ENCODE peak calls at places on chromosomes 2 and 18, in seven cellular contexts. Y is stimulated activated CD8-positive, alpha-beta memory T cell treated with anti-CD3 and anti-CD28 coated beads, Interleukin-4, amount 100 ng/mL, for 4 hours; J is NCI-H226; I is A172; V is activated CD8-positive, alpha-beta memory T cell treated with anti-CD3 and anti-CD28 coated beads, Interleukin-2, amount 50 U/mL, for 4 hours; P is cardiac fibroblast; G is neural crest cell. Z is an unnamed sample.
A peak's percentile ranks its signal among the peaks of the same experiment; 100 is the strongest.

GRCh38 chr18:29254123-29254522 is 1077.2 kb upstream of the CDH2 start:
- DNase-seq in V (no peak), Y (no peak), G (no peak), J (no peak), I (no peak), P (no peak), Z (no peak)

GRCh38 chr2:169397697-169398096 is 35.4 kb upstream of the LRP2 start:
- DNase-seq in Y (no peak), I (no peak), V (no peak), J (no peak), P (peak; percentile 8), G (no peak), Z (no peak)

GRCh38 chr2:161373939-161374338 is 42.2 kb upstream of the TBR1 start:
- DNase-seq in J (peak; percentile 67), I (no peak), P (peak; percentile 39), V (no peak), Y (no peak), G (no peak), Z (peak; percentile 34)

GRCh38 chr2:110783474-110783873 is 51.1 kb downstream of the ACOXL start:
- DNase-seq in P (no peak), G (no peak), J (no peak), Y (no peak), V (no peak), I (no peak), Z (no peak)

GRCh38 chr18:27713727-27714080 is 463.2 kb downstream of the CDH2 start:
- DNase-seq in V (no peak), Y (no peak), J (no peak), I (no peak), P (peak; percentile 97), G (no peak), Z (peak; percentile 15)

GRCh38 chr2:17605691-17606090 is 65.2 kb downstream of the VSNL1 start:
- DNase-seq in G (no peak), P (no peak), Y (no peak), I (no peak), J (no peak), V (no peak), Z (no peak)

GRCh38 chr2:84458436-84459027 is 548 bp downstream of the SUCLG1 start:
- DNase-seq in V (peak; percentile 20), I (peak; percentile 12), P (peak; percentile 18), J (no peak), Y (no peak), G (no peak), Z (peak; percentile 12)

GRCh38 chr2:109352898-109353689 is 224.1 kb downstream of the SH3RF3 start:
- DNase-seq in I (no peak), G (no peak), Y (no peak), P (no peak), J (no peak), V (no peak), Z (no peak)

GRCh38 chr2:184779777-184780176 is 181.4 kb downstream of the ZNF804A start:
- DNase-seq in G (no peak), Y (no peak), I (no peak), V (no peak), J (no peak), P (no peak), Z (no peak)

GRCh38 chr2:173590278-173590811 is 235.7 kb downstream of the CDCA7 start:
- DNase-seq in Y (no peak), G (no peak), I (peak; percentile 98), J (peak; percentile 75), P (peak; percentile 98), V (no peak), Z (peak; percentile 98)

GRCh38 chr2:215796160-215796559 is 217.2 kb downstream of the MREG start:
- DNase-seq in Y (no peak), P (peak; percentile 75), V (no peak), I (peak; percentile 88), G (no peak), J (peak; percentile 27), Z (peak; percentile 66)

GRCh38 chr2:160252278-160252887 is 52.3 kb upstream of the ITGB6 start:
- DNase-seq in Y (no peak), P (peak; percentile 72), J (no peak), I (peak; percentile 38), G (no peak), V (no peak), Z (peak; percentile 44)

GRCh38 chr2:64700133-64700809 is 46.6 kb upstream of the SERTAD2 start:
- DNase-seq in V (no peak), J (no peak), I (no peak), P (peak; percentile 83), G (no peak), Y (no peak), Z (peak; percentile 50)

GRCh38 chr2:174697267-174697666 is 67.0 kb downstream of the CHRNA1 start:
- DNase-seq in I (peak; percentile 60), G (peak; percentile 55), P (peak; percentile 65), V (peak; percentile 54), J (peak; percentile 16), Y (peak; percentile 24), Z (peak; percentile 57)

GRCh38 chr2:42924436-42924897 is 132.1 kb upstream of the HAAO start:
- DNase-seq in G (no peak), P (peak; percentile 77), V (no peak), Y (no peak), I (no peak), J (no peak), Z (no peak)

GRCh38 chr2:140580799-140581198 is 1550.0 kb downstream of the LRP1B start:
- DNase-seq in Y (no peak), J (peak; percentile 62), V (no peak), G (no peak), I (no peak), P (peak; percentile 23), Z (no peak)

GRCh38 chr2:64105676-64106461 is 38.4 kb downstream of the PELI1 start:
- DNase-seq in I (no peak), G (no peak), P (no peak), J (no peak), Y (no peak), V (no peak), Z (no peak)

GRCh38 chr2:27347641-27348040 is 8.9 kb downstream of the GTF3C2 start:
- DNase-seq in I (no peak), V (no peak), P (no peak), Y (no peak), J (no peak), G (no peak), Z (no peak)

GRCh38 chr2:152098033-152098797 is 629 bp downstream of the CACNB4 start:
- DNase-seq in P (peak; percentile 17), V (no peak), G (peak; percentile 18), I (no peak), J (no peak), Y (no peak), Z (no peak)

GRCh38 chr2:25664531-25665307 is 8.7 kb downstream of the DTNB start:
- DNase-seq in G (peak; percentile 48), Y (no peak), P (peak; percentile 86), J (peak; percentile 34), I (peak; percentile 62), V (no peak), Z (peak; percentile 74)

GRCh38 chr18:54127759-54128378 is 96.6 kb downstream of the MBD2 start:
- DNase-seq in G (peak; percentile 48), J (peak; percentile 22), P (peak; percentile 79), V (no peak), I (peak; percentile 29), Y (no peak), Z (peak; percentile 54)

Z was measured in IMR-90.